ENCODE peak calls at places on chromosome X, in nine cellular contexts. One of them, this sample, is unnamed.

GRCh38 chrX:68703849-68704248 is 56.4 kb downstream of the STARD8 start:
- DNase-seq in astrocyte: no peak
- DNase-seq in B cell: no peak
- DNase-seq in fibroblast of pulmonary artery: no peak
- DNase-seq in left ventricle myocardium inferior: no peak
- DNase-seq in RWPE1: no peak
- DNase-seq in cardiac muscle cell: no peak
- DNase-seq in mucosa of descending colon: no peak
- DNase-seq in fibroblast of mammary gland: no peak
- DNase-seq in this sample: no peak

GRCh38 chrX:133307637-133308485 is 89.7 kb upstream of the TFDP3 start:
- DNase-seq in astrocyte: no peak
- DNase-seq in B cell: no peak
- DNase-seq in fibroblast of pulmonary artery: no peak
- DNase-seq in left ventricle myocardium inferior: peak
- DNase-seq in RWPE1: no peak
- DNase-seq in cardiac muscle cell: peak
- DNase-seq in mucosa of descending colon: peak
- DNase-seq in fibroblast of mammary gland: no peak
- DNase-seq in this sample: no peak

GRCh38 chrX:50168305-50168704 is 32.5 kb downstream of the AKAP4 start:
- DNase-seq in astrocyte: no peak
- DNase-seq in B cell: no peak
- DNase-seq in fibroblast of pulmonary artery: peak
- DNase-seq in left ventricle myocardium inferior: no peak
- DNase-seq in RWPE1: peak
- DNase-seq in cardiac muscle cell: no peak
- DNase-seq in mucosa of descending colon: no peak
- DNase-seq in fibroblast of mammary gland: peak
- DNase-seq in this sample: no peak

GRCh38 chrX:3576886-3577516 is 136.4 kb downstream of the PRKX start:
- DNase-seq in astrocyte: no peak
- DNase-seq in B cell: no peak
- DNase-seq in fibroblast of pulmonary artery: peak
- DNase-seq in left ventricle myocardium inferior: no peak
- DNase-seq in RWPE1: no peak
- DNase-seq in cardiac muscle cell: no peak
- DNase-seq in mucosa of descending colon: no peak
- DNase-seq in fibroblast of mammary gland: peak
- DNase-seq in this sample: no peak

GRCh38 chrX:13906103-13906502 is 89.2 kb upstream of the GPM6B start:
- DNase-seq in astrocyte: no peak
- DNase-seq in B cell: no peak
- DNase-seq in fibroblast of pulmonary artery: peak
- DNase-seq in left ventricle myocardium inferior: no peak
- DNase-seq in RWPE1: no peak
- DNase-seq in cardiac muscle cell: no peak
- DNase-seq in mucosa of descending colon: no peak
- DNase-seq in fibroblast of mammary gland: no peak
- DNase-seq in this sample: no peak

GRCh38 chrX:68292471-68292870 is 140.8 kb downstream of the OPHN1 start:
- DNase-seq in astrocyte: peak
- DNase-seq in B cell: no peak
- DNase-seq in fibroblast of pulmonary artery: no peak
- DNase-seq in left ventricle myocardium inferior: no peak
- DNase-seq in RWPE1: no peak
- DNase-seq in cardiac muscle cell: no peak
- DNase-seq in mucosa of descending colon: no peak
- DNase-seq in fibroblast of mammary gland: peak
- DNase-seq in this sample: no peak

GRCh38 chrX:100625985-100626491 is 10.6 kb downstream of the TSPAN6 start:
- DNase-seq in astrocyte: peak
- DNase-seq in B cell: peak
- DNase-seq in fibroblast of pulmonary artery: no peak
- DNase-seq in left ventricle myocardium inferior: no peak
- DNase-seq in RWPE1: no peak
- DNase-seq in cardiac muscle cell: no peak
- DNase-seq in mucosa of descending colon: no peak
- DNase-seq in fibroblast of mammary gland: peak
- DNase-seq in this sample: no peak

GRCh38 chrX:118884552-118885138 is 61.0 kb downstream of the ZCCHC12 start:
- DNase-seq in astrocyte: no peak
- DNase-seq in B cell: no peak
- DNase-seq in fibroblast of pulmonary artery: no peak
- DNase-seq in left ventricle myocardium inferior: no peak
- DNase-seq in RWPE1: no peak
- DNase-seq in cardiac muscle cell: no peak
- DNase-seq in mucosa of descending colon: no peak
- DNase-seq in fibroblast of mammary gland: no peak
- DNase-seq in this sample: no peak

GRCh38 chrX:68822641-68823410 is 6.0 kb upstream of the EFNB1 start:
- DNase-seq in astrocyte: peak
- DNase-seq in B cell: no peak
- DNase-seq in fibroblast of pulmonary artery: peak
- DNase-seq in left ventricle myocardium inferior: peak
- DNase-seq in RWPE1: no peak
- DNase-seq in cardiac muscle cell: peak
- DNase-seq in mucosa of descending colon: peak
- DNase-seq in fibroblast of mammary gland: peak
- DNase-seq in this sample: no peak

GRCh38 chrX:105483011-105483410 is 262.5 kb upstream of the TEX13A start:
- DNase-seq in astrocyte: peak
- DNase-seq in B cell: no peak
- DNase-seq in fibroblast of pulmonary artery: peak
- DNase-seq in left ventricle myocardium inferior: no peak
- DNase-seq in RWPE1: peak
- DNase-seq in cardiac muscle cell: no peak
- DNase-seq in mucosa of descending colon: no peak
- DNase-seq in fibroblast of mammary gland: peak
- DNase-seq in this sample: no peak

GRCh38 chrX:106612403-106612789 is 618 bp downstream of the RADX start:
- DNase-seq in astrocyte: peak
- DNase-seq in B cell: no peak
- DNase-seq in fibroblast of pulmonary artery: no peak
- DNase-seq in left ventricle myocardium inferior: no peak
- DNase-seq in RWPE1: peak
- DNase-seq in cardiac muscle cell: peak
- DNase-seq in mucosa of descending colon: no peak
- DNase-seq in fibroblast of mammary gland: no peak
- DNase-seq in this sample: no peak

GRCh38 chrX:154373340-154374306 is 811 bp downstream of the FLNA start:
- DNase-seq in astrocyte: peak
- DNase-seq in B cell: peak
- DNase-seq in fibroblast of pulmonary artery: peak
- DNase-seq in left ventricle myocardium inferior: peak
- DNase-seq in RWPE1: peak
- DNase-seq in cardiac muscle cell: peak
- DNase-seq in mucosa of descending colon: peak
- DNase-seq in fibroblast of mammary gland: peak
- DNase-seq in this sample: no peak

GRCh38 chrX:139049455-139049854 is 337.9 kb upstream of the FGF13 start:
- DNase-seq in astrocyte: peak
- DNase-seq in B cell: no peak
- DNase-seq in fibroblast of pulmonary artery: no peak
- DNase-seq in left ventricle myocardium inferior: no peak
- DNase-seq in RWPE1: no peak
- DNase-seq in cardiac muscle cell: no peak
- DNase-seq in mucosa of descending colon: no peak
- DNase-seq in fibroblast of mammary gland: peak
- DNase-seq in this sample: no peak

GRCh38 chrX:44784241-44784640 is 59.6 kb upstream of the DUSP21 start:
- DNase-seq in astrocyte: no peak
- DNase-seq in B cell: no peak
- DNase-seq in fibroblast of pulmonary artery: no peak
- DNase-seq in left ventricle myocardium inferior: no peak
- DNase-seq in RWPE1: no peak
- DNase-seq in cardiac muscle cell: no peak
- DNase-seq in mucosa of descending colon: no peak
- DNase-seq in fibroblast of mammary gland: peak
- DNase-seq in this sample: no peak

GRCh38 chrX:77114501-77114900 is 332.7 kb upstream of the FGF16 start:
- DNase-seq in astrocyte: no peak
- DNase-seq in B cell: no peak
- DNase-seq in fibroblast of pulmonary artery: no peak
- DNase-seq in left ventricle myocardium inferior: no peak
- DNase-seq in RWPE1: no peak
- DNase-seq in cardiac muscle cell: no peak
- DNase-seq in mucosa of descending colon: no peak
- DNase-seq in fibroblast of mammary gland: no peak
- DNase-seq in this sample: no peak

GRCh38 chrX:119399772-119400101 is 601 bp downstream of the SLC25A43 start:
- DNase-seq in astrocyte: peak
- DNase-seq in B cell: no peak
- DNase-seq in fibroblast of pulmonary artery: peak
- DNase-seq in left ventricle myocardium inferior: no peak
- DNase-seq in RWPE1: no peak
- DNase-seq in cardiac muscle cell: no peak
- DNase-seq in mucosa of descending colon: no peak
- DNase-seq in fibroblast of mammary gland: peak
- DNase-seq in this sample: no peak

GRCh38 chrX:55450259-55450658 is 1.7 kb upstream of the MAGEH1 start:
- DNase-seq in astrocyte: no peak
- DNase-seq in B cell: no peak
- DNase-seq in fibroblast of pulmonary artery: peak
- DNase-seq in left ventricle myocardium inferior: no peak
- DNase-seq in RWPE1: no peak
- DNase-seq in cardiac muscle cell: peak
- DNase-seq in mucosa of descending colon: no peak
- DNase-seq in fibroblast of mammary gland: peak
- DNase-seq in this sample: no peak

GRCh38 chrX:10045327-10046000 is 78.3 kb downstream of the CLDN34 start:
- DNase-seq in astrocyte: no peak
- DNase-seq in B cell: no peak
- DNase-seq in fibroblast of pulmonary artery: no peak
- DNase-seq in left ventricle myocardium inferior: peak
- DNase-seq in RWPE1: no peak
- DNase-seq in cardiac muscle cell: no peak
- DNase-seq in mucosa of descending colon: no peak
- DNase-seq in fibroblast of mammary gland: no peak
- DNase-seq in this sample: no peak

GRCh38 chrX:43860646-43861370 is 21.4 kb downstream of the MAOB start:
- DNase-seq in astrocyte: peak
- DNase-seq in B cell: no peak
- DNase-seq in fibroblast of pulmonary artery: peak
- DNase-seq in left ventricle myocardium inferior: no peak
- DNase-seq in RWPE1: no peak
- DNase-seq in cardiac muscle cell: no peak
- DNase-seq in mucosa of descending colon: no peak
- DNase-seq in fibroblast of mammary gland: peak
- DNase-seq in this sample: no peak

GRCh38 chrX:69424161-69424560 is 80.0 kb upstream of the NALF2 start:
- DNase-seq in astrocyte: no peak
- DNase-seq in B cell: no peak
- DNase-seq in fibroblast of pulmonary artery: peak
- DNase-seq in left ventricle myocardium inferior: no peak
- DNase-seq in RWPE1: no peak
- DNase-seq in cardiac muscle cell: peak
- DNase-seq in mucosa of descending colon: no peak
- DNase-seq in fibroblast of mammary gland: peak
- DNase-seq in this sample: no peak

GRCh38 chrX:54423161-54423888 is 16.9 kb upstream of the TSR2 start:
- DNase-seq in astrocyte: no peak
- DNase-seq in B cell: peak
- DNase-seq in fibroblast of pulmonary artery: peak
- DNase-seq in left ventricle myocardium inferior: no peak
- DNase-seq in RWPE1: no peak
- DNase-seq in cardiac muscle cell: peak
- DNase-seq in mucosa of descending colon: no peak
- DNase-seq in fibroblast of mammary gland: no peak
- DNase-seq in this sample: no peak

GRCh38 chrX:149499766-149500165 is 5.3 kb downstream of the IDS start:
- DNase-seq in astrocyte: no peak
- DNase-seq in B cell: no peak
- DNase-seq in fibroblast of pulmonary artery: no peak
- DNase-seq in left ventricle myocardium inferior: no peak
- DNase-seq in RWPE1: no peak
- DNase-seq in cardiac muscle cell: no peak
- DNase-seq in mucosa of descending colon: no peak
- DNase-seq in fibroblast of mammary gland: no peak
- DNase-seq in this sample: no peak

GRCh38 chrX:12013220-12013619 is 125.1 kb upstream of the FRMPD4 start:
- DNase-seq in astrocyte: peak
- DNase-seq in B cell: no peak
- DNase-seq in fibroblast of pulmonary artery: peak
- DNase-seq in left ventricle myocardium inferior: no peak
- DNase-seq in RWPE1: peak
- DNase-seq in cardiac muscle cell: no peak
- DNase-seq in mucosa of descending colon: no peak
- DNase-seq in fibroblast of mammary gland: peak
- DNase-seq in this sample: no peak

GRCh38 chrX:7170903-7171302 is 22.9 kb upstream of the PUDP start:
- DNase-seq in astrocyte: no peak
- DNase-seq in B cell: peak
- DNase-seq in fibroblast of pulmonary artery: peak
- DNase-seq in left ventricle myocardium inferior: no peak
- DNase-seq in RWPE1: no peak
- DNase-seq in cardiac muscle cell: peak
- DNase-seq in mucosa of descending colon: peak
- DNase-seq in fibroblast of mammary gland: peak
- DNase-seq in this sample: peak
- TF ChIP-seq CTCF in astrocyte: peak
- TF ChIP-seq CTCF in B cell: peak
- TF ChIP-seq CTCF in fibroblast of pulmonary artery: peak
- TF ChIP-seq CTCF in left ventricle myocardium inferior: peak
- TF ChIP-seq CTCF in RWPE1: no peak
- TF ChIP-seq CTCF in cardiac muscle cell: no peak
- TF ChIP-seq CTCF in mucosa of descending colon: no peak
- TF ChIP-seq CTCF in fibroblast of mammary gland: peak
- TF ChIP-seq CTCF in this sample: no peak

GRCh38 chrX:27380163-27380845 is 82.8 kb downstream of the PPP4R3C start:
- DNase-seq in astrocyte: no peak
- DNase-seq in B cell: no peak
- DNase-seq in fibroblast of pulmonary artery: no peak
- DNase-seq in left ventricle myocardium inferior: no peak
- DNase-seq in RWPE1: no peak
- DNase-seq in cardiac muscle cell: no peak
- DNase-seq in mucosa of descending colon: no peak
- DNase-seq in fibroblast of mammary gland: no peak
- DNase-seq in this sample: no peak
- TF ChIP-seq CTCF in astrocyte: no peak
- TF ChIP-seq CTCF in B cell: no peak
- TF ChIP-seq CTCF in fibroblast of pulmonary artery: no peak
- TF ChIP-seq CTCF in left ventricle myocardium inferior: no peak
- TF ChIP-seq CTCF in RWPE1: no peak
- TF ChIP-seq CTCF in cardiac muscle cell: no peak
- TF ChIP-seq CTCF in mucosa of descending colon: no peak
- TF ChIP-seq CTCF in fibroblast of mammary gland: no peak
- TF ChIP-seq CTCF in this sample: no peak

GRCh38 chrX:48540015-48540350 is 469 bp downstream of the TBC1D25 start:
- DNase-seq in astrocyte: no peak
- DNase-seq in B cell: peak
- DNase-seq in fibroblast of pulmonary artery: peak
- DNase-seq in left ventricle myocardium inferior: no peak
- DNase-seq in RWPE1: peak
- DNase-seq in cardiac muscle cell: peak
- DNase-seq in mucosa of descending colon: no peak
- DNase-seq in fibroblast of mammary gland: peak
- DNase-seq in this sample: no peak
- TF ChIP-seq CTCF in astrocyte: no peak
- TF ChIP-seq CTCF in B cell: peak
- TF ChIP-seq CTCF in fibroblast of pulmonary artery: no peak
- TF ChIP-seq CTCF in left ventricle myocardium inferior: no peak
- TF ChIP-seq CTCF in RWPE1: no peak
- TF ChIP-seq CTCF in cardiac muscle cell: no peak
- TF ChIP-seq CTCF in mucosa of descending colon: no peak
- TF ChIP-seq CTCF in fibroblast of mammary gland: no peak
- TF ChIP-seq CTCF in this sample: no peak

GRCh38 chrX:131741103-131741581 is 197.3 kb downstream of the OR13H1 start:
- DNase-seq in astrocyte: peak
- DNase-seq in B cell: peak
- DNase-seq in fibroblast of pulmonary artery: no peak
- DNase-seq in left ventricle myocardium inferior: no peak
- DNase-seq in RWPE1: no peak
- DNase-seq in cardiac muscle cell: no peak
- DNase-seq in mucosa of descending colon: no peak
- DNase-seq in fibroblast of mammary gland: peak
- DNase-seq in this sample: peak
- TF ChIP-seq CTCF in astrocyte: no peak
- TF ChIP-seq CTCF in B cell: no peak
- TF ChIP-seq CTCF in fibroblast of pulmonary artery: no peak
- TF ChIP-seq CTCF in left ventricle myocardium inferior: no peak
- TF ChIP-seq CTCF in RWPE1: no peak
- TF ChIP-seq CTCF in cardiac muscle cell: no peak
- TF ChIP-seq CTCF in mucosa of descending colon: no peak
- TF ChIP-seq CTCF in fibroblast of mammary gland: peak
- TF ChIP-seq CTCF in this sample: no peak